ENCODE peak calls at places on chromosomes 16 and 17, in five cellular contexts. V is AG04450, L is esophagus squamous epithelium, U is RWPE2, X is fibroblast of the aortic adventitia. I is an unnamed sample.

GRCh38 chr17:80208050-80208449 is 12.1 kb downstream of the SGSH start:
- DNase-seq in L (no peak), U (peak; percentile 66), V (no peak), X (no peak), I (no peak)

GRCh38 chr17:82031303-82031884 is at the start of gene RAC3:
- DNase-seq in L (no peak), V (no peak), U (no peak), X (no peak), I (peak; percentile 33)

GRCh38 chr16:49021136-49021535 is 260.5 kb downstream of the CBLN1 start:
- DNase-seq in U (no peak), V (no peak), L (no peak), X (peak; percentile 79), I (peak; percentile 5)

GRCh38 chr17:78037280-78037679 is 78.8 kb downstream of the TNRC6C start:
- DNase-seq in X (no peak), U (no peak), V (no peak), L (no peak), I (no peak)

GRCh38 chr17:67221062-67221998 is 23.7 kb downstream of the HELZ start:
- DNase-seq in L (no peak), X (peak; percentile 50), U (no peak), V (no peak), I (peak; percentile 41)

GRCh38 chr17:47987240-47987835 is 16.4 kb downstream of the CDK5RAP3 start:
- DNase-seq in U (no peak), L (no peak), V (no peak), X (no peak), I (no peak)

GRCh38 chr17:81437221-81437651 is 42.0 kb downstream of the BAHCC1 start:
- DNase-seq in L (no peak), U (no peak), V (no peak), X (no peak), I (no peak)

GRCh38 chr16:19753815-19754643 is 36.0 kb downstream of the IQCK start:
- DNase-seq in V (no peak), X (peak; percentile 98), U (no peak), L (no peak), I (peak; percentile 46)

GRCh38 chr17:77317091-77317519 is 176.3 kb downstream of the SEC14L1 start:
- DNase-seq in L (no peak), V (no peak), X (no peak), U (peak; percentile 31), I (no peak)

GRCh38 chr17:46739982-46740381 is 78.5 kb downstream of the WNT3 start:
- DNase-seq in X (no peak), L (no peak), V (no peak), U (no peak), I (no peak)

GRCh38 chr17:68759002-68759342 is 157.8 kb upstream of the FAM20A start:
- DNase-seq in V (no peak), X (no peak), U (no peak), L (no peak), I (no peak)

GRCh38 chr17:76951375-76951905 is 83.2 kb downstream of the MGAT5B start:
- DNase-seq in U (no peak), V (no peak), L (no peak), X (no peak), I (no peak)

GRCh38 chr16:84361546-84361945 is 6.8 kb upstream of the ATP2C2 start:
- DNase-seq in L (no peak), X (no peak), U (no peak), V (no peak), I (no peak)

GRCh38 chr16:71610936-71611871 is 14.8 kb upstream of the MARVELD3 start:
- DNase-seq in V (no peak), L (no peak), U (no peak), X (peak; percentile 46), I (peak; percentile 45)

GRCh38 chr17:13597723-13598347 is 3.9 kb downstream of the HS3ST3A1 start:
- DNase-seq in X (peak; percentile 74), V (no peak), L (no peak), U (no peak), I (peak; percentile 70)

GRCh38 chr17:12900474-12900873 is 111.2 kb downstream of the ARHGAP44 start:
- DNase-seq in U (no peak), L (no peak), X (no peak), V (no peak), I (no peak)

GRCh38 chr16:85370881-85371651 is 242.1 kb upstream of the GSE1 start:
- DNase-seq in U (no peak), X (peak; percentile 56), V (no peak), L (no peak), I (peak; percentile 59)

GRCh38 chr17:2796164-2797140 is at the start of gene RAP1GAP2:
- DNase-seq in L (peak; percentile 46), V (no peak), U (no peak), X (no peak), I (no peak)

GRCh38 chr16:86942469-86943175 is 364.3 kb downstream of the FOXL1 start:
- DNase-seq in U (peak; percentile 18), X (no peak), L (no peak), V (no peak), I (peak; percentile 27)

GRCh38 chr16:84845496-84846002 is 25.8 kb downstream of the CRISPLD2 start:
- DNase-seq in V (no peak), L (no peak), X (no peak), U (no peak), I (no peak)

GRCh38 chr16:23398987-23399805 is 53.8 kb downstream of the COG7 start:
- DNase-seq in V (no peak), U (no peak), X (peak; percentile 4), L (no peak), I (no peak)
- H3K4me3 ChIP-seq in V (no peak overlapping the region), U (no peak overlapping the region), X (no peak overlapping the region), L (no peak overlapping the region), I (no peak overlapping the region)

GRCh38 chr16:16084874-16085273 is 135.5 kb downstream of the ABCC1 start:
- DNase-seq in L (no peak), X (no peak), U (no peak), V (no peak), I (no peak)
- TF ChIP-seq CTCF in L (no peak), X (no peak), U (no peak), V (no peak), I (no peak)

DNA sequence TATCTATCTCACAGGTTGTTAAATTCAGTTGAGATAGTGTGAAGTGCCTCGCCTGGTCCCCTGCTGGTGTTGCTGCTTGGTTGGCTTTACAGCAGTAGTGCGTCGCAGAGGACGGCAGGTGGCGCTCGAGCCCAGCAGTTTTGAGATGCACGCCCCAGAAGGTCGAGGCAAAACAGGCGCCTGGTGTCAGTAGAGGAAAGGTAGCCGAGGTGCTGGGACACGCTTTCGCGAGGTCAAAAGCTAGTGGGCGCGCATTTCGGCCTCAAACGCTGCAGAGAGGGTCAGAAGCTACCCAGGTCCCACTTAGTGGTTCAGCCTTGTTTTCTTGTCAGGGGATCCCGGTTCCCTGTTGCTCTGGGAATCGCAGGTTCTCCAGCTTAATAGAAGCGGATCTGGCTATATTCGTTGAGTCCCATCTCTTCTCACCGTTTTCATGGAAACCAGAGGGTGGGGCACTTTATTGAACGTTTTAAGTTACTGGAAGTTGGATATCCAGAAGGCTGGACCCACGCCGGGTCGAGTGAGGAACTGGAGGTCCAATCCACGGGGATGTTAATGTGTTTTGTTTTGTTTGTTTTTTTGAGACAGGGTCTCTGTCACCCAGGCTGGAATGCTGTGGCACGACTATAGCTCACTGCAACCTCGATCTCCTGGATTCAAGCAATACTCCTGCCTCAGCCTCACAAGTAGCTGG is 10.3 kb upstream of the ZFP90 start:
- DNase-seq in V (peak; percentile 44), U (peak; percentile 85), X (peak; percentile 77), L (peak; percentile 18), I (peak; percentile 76)
- H3K4me3 ChIP-seq in V (no peak overlapping the region), U (no peak overlapping the region), X (peak overlapping the region; percentile 48), L (peak overlapping the region; percentile 15), I (peak overlapping the region; percentile 40)

DNA sequence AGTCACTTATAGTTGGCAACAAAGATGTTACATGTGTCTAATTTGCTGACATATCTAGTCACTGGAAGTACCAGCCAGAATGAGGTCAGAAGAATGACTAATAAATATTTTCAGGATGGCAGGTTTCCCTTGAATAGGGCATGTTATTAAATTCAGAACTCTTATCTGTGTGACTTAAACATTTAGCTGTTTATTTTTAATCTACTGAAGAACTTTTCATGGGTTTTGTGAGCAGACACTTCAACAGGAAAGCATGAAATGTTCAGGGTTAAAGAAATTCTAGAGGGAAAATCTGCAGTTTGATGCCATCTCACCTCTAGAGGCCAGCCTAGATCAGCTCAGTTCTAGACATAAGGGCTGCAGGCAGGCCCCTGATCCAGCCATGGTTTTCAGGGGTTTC is 13.2 kb downstream of the JPT2 start:
- DNase-seq in X (peak; percentile 45), U (no peak), L (no peak), V (no peak), I (peak; percentile 11)
- TF ChIP-seq CTCF in X (peak; percentile 36), U (no peak), L (no peak), V (peak; percentile 33), I (peak; percentile 38)

DNA sequence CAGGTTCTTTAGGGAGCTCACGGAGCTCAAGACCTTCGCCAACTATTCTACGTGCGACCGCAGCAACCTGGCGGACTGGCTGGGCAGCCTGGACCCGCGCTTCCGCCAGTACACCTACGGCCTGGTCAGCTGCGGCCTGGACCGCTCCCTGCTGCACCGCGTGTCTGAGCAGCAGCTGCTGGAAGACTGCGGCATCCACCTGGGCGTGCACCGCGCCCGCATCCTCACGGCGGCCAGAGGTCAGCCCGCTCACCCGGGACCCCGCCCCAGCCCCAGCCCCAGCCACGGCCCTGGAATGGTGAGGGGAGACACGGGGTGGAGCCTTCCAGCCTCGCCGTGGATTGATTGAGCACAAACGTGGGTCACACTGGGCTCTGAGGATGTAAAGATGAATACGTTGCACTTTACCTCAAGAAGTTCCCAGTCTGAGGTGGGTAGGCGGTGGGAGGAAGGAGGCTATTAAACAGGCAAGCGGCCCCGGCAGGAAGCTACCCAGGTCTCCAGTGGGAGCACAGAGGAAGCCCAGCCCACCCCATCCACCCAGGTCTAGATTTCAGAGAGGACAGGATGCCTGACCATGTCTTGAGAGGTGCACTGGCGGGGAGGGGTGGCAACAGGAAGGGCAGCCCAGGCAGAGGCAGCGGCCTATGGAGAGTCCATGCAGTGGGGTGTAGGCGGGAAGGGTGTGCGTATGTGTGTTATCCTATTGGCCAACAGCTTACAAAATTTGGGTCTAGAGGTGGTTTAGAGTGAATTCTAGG is 13.7 kb downstream of the SARM1 start:
- DNase-seq in U (peak; percentile 38), L (no peak), V (no peak), X (no peak), I (no peak)
- H3K4me3 ChIP-seq in U (peak overlapping the region; percentile 20), L (peak overlapping the region; percentile 57), V (no peak overlapping the region), X (no peak overlapping the region), I (no peak overlapping the region)

DNA sequence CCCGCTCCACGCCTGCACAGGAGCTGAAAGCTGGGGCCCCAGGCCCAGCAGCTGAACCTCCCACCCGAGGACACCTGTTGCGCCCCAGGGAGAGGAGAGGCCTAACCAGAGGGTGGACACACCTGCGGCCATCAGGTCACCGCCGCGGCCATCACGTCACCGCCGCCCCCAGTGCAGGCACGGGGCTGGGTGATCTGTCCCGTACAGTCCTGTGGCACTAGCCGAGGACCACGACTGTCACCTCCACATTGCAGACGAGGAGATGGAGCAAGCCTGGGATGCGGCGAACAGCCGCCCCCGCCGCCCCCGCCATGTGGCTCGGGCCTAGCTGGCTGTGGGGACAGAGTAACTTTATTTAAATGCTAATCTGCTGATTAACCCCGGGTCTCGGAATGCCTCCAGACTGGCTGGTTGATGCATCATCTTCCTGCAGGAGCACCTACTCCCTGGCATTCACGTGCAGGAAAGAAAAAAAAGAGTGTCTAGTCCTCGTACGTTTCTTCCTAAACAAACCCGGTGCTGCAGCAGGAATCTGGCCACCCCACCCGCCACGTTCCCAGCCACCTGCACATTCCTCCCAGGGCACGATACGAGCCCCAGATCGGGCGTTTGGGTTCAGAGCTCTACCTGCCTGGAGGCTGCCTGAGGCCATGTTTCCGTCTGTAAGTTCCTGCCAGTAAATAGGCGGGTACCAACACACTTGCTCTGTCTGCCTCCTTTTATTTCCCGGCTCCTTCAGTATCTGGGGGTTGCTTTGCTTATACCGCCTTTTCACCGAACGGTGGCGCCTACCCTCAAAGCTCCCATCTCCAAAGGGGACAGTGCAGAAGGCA is 29.9 kb downstream of the PIEZO1 start:
- DNase-seq in L (no peak), V (peak; percentile 60), X (no peak), U (no peak), I (peak; percentile 46)
- TF ChIP-seq CTCF in L (no peak), V (peak; percentile 18), X (no peak), U (peak; percentile 49), I (peak; percentile 45)